ENCODE peak calls at places on chromosomes 12 and 14, in five cellular contexts. B is foreskin fibroblast, M is neural progenitor cell, V is AG04450, H is mammary epithelial cell. A is an unnamed sample.

GRCh38 chr12:110937104-110937641 is 16.8 kb upstream of the MYL2 start:
- DNase-seq in M (peak), H (peak), V (no peak), B (peak), A (no peak)

GRCh38 chr12:77130193-77130592 is 64.8 kb upstream of the E2F7 start:
- DNase-seq in V (no peak), H (no peak), B (no peak), M (no peak), A (no peak)

GRCh38 chr12:100503228-100503628 is 29.6 kb downstream of the NR1H4 start:
- DNase-seq in M (no peak), B (no peak), V (no peak), H (no peak), A (peak)

GRCh38 chr12:68454855-68455254 is 122.7 kb upstream of the MDM1 start:
- DNase-seq in M (no peak), V (no peak), B (no peak), H (no peak), A (no peak)

GRCh38 chr12:47769234-47770085 is 3.6 kb upstream of the SLC48A1 start:
- DNase-seq in M (no peak), V (no peak), B (no peak), H (no peak), A (no peak)

GRCh38 chr14:23055621-23056256 is 1.6 kb downstream of the CDH24 start:
- DNase-seq in B (peak), V (no peak), H (no peak), M (no peak), A (no peak)

GRCh38 chr14:91940209-91940608 is 7.3 kb downstream of the FBLN5 start:
- DNase-seq in H (no peak), M (no peak), V (no peak), B (no peak), A (no peak)

GRCh38 chr12:104477812-104478388 is 21.2 kb downstream of the CHST11 start:
- DNase-seq in V (no peak), H (no peak), B (no peak), M (no peak), A (no peak)

GRCh38 chr14:69695664-69696527 is 71.0 kb upstream of the SRSF5 start:
- DNase-seq in H (peak), B (peak), M (peak), V (no peak), A (no peak)

GRCh38 chr12:69254046-69254445 is 14.7 kb downstream of the CPSF6 start:
- DNase-seq in M (peak), V (no peak), B (peak), H (peak), A (peak)

GRCh38 chr12:49748306-49748705 is 6.9 kb downstream of the TMBIM6 start:
- DNase-seq in V (no peak), H (no peak), M (no peak), B (no peak), A (no peak)
- H3K4me3 ChIP-seq in V (no peak), H (no peak), M (no peak), B (no peak), A (no peak)

GRCh38 chr14:98701377-98701776 is 570.6 kb downstream of the BCL11B start:
- DNase-seq in H (no peak), B (no peak), V (no peak), M (no peak), A (no peak)
- TF ChIP-seq CTCF in H (no peak), B (no peak), V (no peak), M (no peak), A (no peak)

GRCh38 chr12:542290-543113 is 82.8 kb downstream of the B4GALNT3 start:
- DNase-seq in M (peak), B (no peak), H (no peak), V (no peak), A (no peak)
- H3K4me3 ChIP-seq in M (no peak), B (no peak), H (no peak), V (no peak), A (no peak)

DNA sequence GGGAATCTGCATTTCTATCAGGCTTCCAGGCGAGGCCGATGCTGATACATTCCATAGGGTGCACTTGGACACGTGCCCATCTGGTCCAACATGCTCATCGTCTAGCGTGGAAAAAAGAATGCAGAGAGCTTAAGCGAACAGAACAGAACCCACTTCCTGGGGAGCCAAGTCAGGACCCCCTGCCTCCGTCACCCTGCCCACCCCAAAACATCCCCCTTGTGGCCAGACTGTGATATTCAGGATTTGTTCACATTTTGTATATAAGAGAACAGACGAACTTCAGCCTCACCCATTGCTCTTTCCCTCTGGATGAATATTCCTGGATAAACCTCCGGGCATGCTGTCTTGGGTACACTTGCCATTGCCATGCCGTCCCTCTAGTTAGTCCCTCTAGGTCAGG is 4.3 kb upstream of the PIWIL1 start:
- DNase-seq in H (no peak), M (no peak), V (no peak), B (no peak), A (no peak)
- TF ChIP-seq CTCF in H (no peak), M (peak), V (no peak), B (no peak), A (no peak)

GRCh38 chr12:33440477-33440876 is 858 bp upstream of the SYT10 start:
- DNase-seq in M (no peak), H (no peak), V (no peak), B (no peak), A (no peak)
- H3K4me3 ChIP-seq in M (no peak), H (no peak), V (no peak), B (no peak), A (no peak)

DNA sequence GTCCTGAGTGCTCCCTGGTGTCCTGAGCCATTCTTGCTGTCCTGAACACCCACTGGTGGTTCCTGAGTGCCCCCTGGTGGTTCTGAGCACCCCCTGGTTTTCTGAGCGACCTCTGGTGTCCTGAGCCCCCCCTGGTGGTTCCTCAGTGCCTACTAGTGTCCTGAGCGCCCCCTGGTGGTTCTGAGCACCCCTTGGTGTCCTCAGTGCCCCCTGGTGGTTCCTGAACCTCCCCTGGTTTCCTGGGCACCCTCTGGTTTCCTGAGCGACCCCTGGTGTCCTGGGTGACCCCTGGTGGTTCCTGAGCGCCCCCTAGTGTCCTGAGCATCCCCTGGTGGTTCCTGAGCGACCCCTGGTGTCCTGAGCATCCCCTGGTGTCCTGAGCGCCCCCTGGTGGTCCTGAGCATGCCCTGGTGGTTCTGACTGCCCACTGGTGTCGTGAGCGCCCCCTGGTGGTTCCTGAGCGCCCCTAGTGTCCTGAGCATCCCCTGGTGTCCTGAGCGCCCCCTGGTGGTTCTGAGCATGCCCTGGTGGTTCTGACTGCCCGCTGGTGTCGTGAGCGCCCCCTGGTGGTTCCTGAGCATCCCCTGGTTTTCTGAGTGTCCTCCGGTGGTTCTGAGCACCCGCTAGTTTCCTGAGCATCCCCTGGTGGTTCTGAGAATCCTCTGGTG is 473.1 kb downstream of the TMEM121 start:
- DNase-seq in B (no peak), V (no peak), M (peak), H (no peak), A (no peak)
- TF ChIP-seq CTCF in B (peak), V (peak), M (peak), H (peak), A (peak)

GRCh38 chr12:67069451-67070306 is 199.5 kb upstream of the CAND1 start:
- DNase-seq in M (peak), V (no peak), H (peak), B (peak), A (no peak)
- H3K4me3 ChIP-seq in M (peak), V (peak), H (peak), B (peak), A (peak)